ENCODE peak calls at places on chromosomes 1 and 21, in four cellular contexts. K is HCT116, C is omental fat pad, W is endothelial cell. Q is an unnamed sample.

GRCh38 chr21:34593954-34594531 is 20.9 kb downstream of the RCAN1 start:
- DNase-seq in W (no peak), C (no peak), K (no peak), Q (no peak)

GRCh38 chr1:248853668-248854375 is 5.1 kb downstream of the ZNF692 start:
- DNase-seq in C (no peak), W (no peak), K (no peak), Q (no peak)

GRCh38 chr1:201888282-201889033 is at the start of gene SHISA4:
- DNase-seq in C (no peak), W (peak), K (peak), Q (peak)

GRCh38 chr1:159040206-159040605 is 30.5 kb downstream of the IFI16 start:
- DNase-seq in W (no peak), C (no peak), K (no peak), Q (no peak)

GRCh38 chr1:162397039-162397448 is 14.9 kb downstream of the SH2D1B start:
- DNase-seq in W (no peak), C (no peak), K (no peak), Q (no peak)

GRCh38 chr1:11207898-11208611 is 18.9 kb downstream of the ANGPTL7 start:
- DNase-seq in K (no peak), W (no peak), C (no peak), Q (no peak)

GRCh38 chr1:171221665-171222591 is 26.4 kb upstream of the FMO1 start:
- DNase-seq in K (no peak), C (no peak), W (no peak), Q (no peak)

GRCh38 chr1:26771285-26771642 is 16.5 kb upstream of the PIGV start:
- DNase-seq in K (no peak), W (no peak), C (no peak), Q (no peak)

GRCh38 chr1:8281843-8282509 is 35.9 kb upstream of the SLC45A1 start:
- DNase-seq in K (no peak), W (no peak), C (no peak), Q (no peak)

GRCh38 chr1:18319099-18319498 is 161.6 kb upstream of the KLHDC7A start:
- DNase-seq in W (no peak), C (no peak), K (peak), Q (no peak)
- TF ChIP-seq CTCF in W (no peak), C (no peak), K (no peak), Q (no peak)

GRCh38 chr1:109793486-109794318 is 30.0 kb upstream of the EPS8L3 start:
- DNase-seq in W (no peak), C (peak), K (peak), Q (no peak)

GRCh38 chr1:109796484-109797305 is 33.0 kb upstream of the EPS8L3 start:
- DNase-seq in W (no peak), K (no peak), C (peak), Q (no peak)

GRCh38 chr1:109792056-109792831 is 28.5 kb upstream of the EPS8L3 start:
- DNase-seq in W (peak), K (no peak), C (peak), Q (peak)

GRCh38 chr1:109793089-109793485 is 29.4 kb upstream of the EPS8L3 start:
- DNase-seq in W (no peak), K (no peak), C (peak), Q (no peak)

DNA sequence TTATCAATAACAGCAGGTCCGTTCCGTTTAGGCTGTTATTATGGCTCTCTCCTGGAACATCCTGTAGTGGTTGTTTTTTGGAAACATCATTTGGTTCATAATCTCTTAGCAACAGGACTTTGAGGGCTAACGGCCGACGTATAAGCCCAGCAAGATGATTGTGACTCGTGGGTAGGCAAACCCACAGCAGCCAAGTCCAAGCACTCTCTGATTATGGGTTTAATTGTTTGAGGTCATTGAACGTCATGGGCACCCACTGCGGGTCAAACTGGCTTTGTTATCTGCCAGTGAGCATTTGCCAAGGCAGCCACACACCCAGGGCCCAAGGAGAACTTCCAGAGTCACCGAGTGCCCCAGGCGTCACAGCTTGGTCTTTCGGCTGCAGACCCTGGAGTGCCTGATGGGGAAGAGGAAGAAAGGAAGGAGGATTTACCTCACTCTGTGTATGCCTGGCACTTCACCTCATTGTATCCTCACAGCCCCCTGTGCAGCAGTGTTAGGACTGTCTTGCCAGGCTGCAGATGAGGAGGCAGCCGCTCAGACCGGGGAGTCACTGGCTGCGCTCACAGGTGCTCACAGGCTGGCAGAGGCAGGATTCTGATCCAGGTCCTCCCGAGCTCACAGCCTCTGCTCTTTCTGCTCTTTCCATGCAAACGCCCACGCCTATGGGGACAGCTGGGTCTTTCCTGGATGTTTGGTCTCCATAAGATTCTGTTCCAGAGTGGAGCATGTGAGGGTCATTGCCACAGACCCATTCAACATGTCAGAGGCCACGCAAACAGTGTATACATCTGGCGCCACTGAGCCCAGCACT is 30.8 kb upstream of the EPS8L3 start:
- DNase-seq in W (no peak), C (no peak), K (no peak), Q (no peak)
- TF ChIP-seq CTCF in W (no peak), C (no peak), K (no peak), Q (no peak)

DNA sequence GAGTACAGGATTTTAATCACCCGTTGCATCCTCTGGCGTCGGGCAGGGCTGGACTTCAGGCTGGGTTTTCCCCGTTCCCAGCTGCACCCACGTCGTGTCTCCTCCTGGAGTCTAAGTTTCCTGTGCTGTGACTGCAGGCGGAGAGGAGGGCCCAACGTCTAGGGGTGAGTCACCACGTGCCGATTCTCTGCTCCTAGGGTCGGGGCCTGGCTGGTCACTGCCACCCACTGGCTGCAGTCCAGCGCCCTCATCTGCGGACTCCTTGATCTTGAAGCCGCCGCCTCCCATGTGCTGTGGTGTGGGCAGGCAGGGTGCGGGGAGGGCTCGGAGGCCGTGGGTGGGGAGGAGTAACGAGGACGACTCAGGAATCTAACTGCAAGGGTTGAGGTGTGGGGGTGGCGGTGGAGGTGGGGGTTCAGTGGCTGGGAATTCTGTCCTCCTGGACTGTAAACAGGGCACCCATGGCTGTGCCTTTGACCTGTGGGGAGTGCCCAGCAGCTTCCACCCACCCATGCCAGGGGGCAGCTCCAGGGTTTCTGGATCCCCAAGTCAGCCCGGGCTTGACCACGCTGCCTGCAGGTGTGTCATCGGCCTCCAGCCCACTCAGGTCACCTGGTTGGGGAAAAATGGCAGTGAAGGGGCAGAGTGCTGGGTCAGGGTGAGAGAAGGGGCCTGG is 77.8 kb downstream of the ALPL start:
- DNase-seq in K (peak), W (no peak), C (peak), Q (no peak)
- TF ChIP-seq CTCF in K (no peak), W (no peak), C (no peak), Q (no peak)

DNA sequence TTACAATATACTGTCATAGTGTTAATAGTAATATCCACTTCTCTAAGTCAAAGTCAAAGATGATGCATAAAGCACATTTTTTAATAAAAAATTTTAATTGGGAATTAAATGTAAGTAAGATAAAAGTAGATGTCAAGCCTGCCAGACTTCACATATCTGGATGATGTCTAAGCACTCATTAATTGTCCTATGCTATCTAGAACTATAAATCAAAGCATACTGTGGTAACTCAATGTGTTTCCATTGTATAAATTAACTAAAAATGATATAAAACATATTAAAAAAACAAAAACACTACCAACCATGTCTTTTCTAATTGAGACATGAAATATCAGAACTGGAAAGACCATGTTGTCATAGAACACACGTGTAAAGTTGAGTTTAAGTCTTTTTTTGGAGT is 51.2 kb downstream of the ZZZ3 start:
- DNase-seq in W (no peak), K (no peak), C (no peak), Q (no peak)
- TF ChIP-seq CTCF in W (no peak), K (no peak), C (no peak), Q (no peak)

GRCh38 chr1:226109829-226110248 is 47.3 kb downstream of the H3-3A start:
- DNase-seq in K (peak), C (peak), W (peak), Q (peak)

GRCh38 chr1:226110249-226111108 is 48.0 kb downstream of the H3-3A start:
- DNase-seq in W (peak), C (no peak), K (no peak), Q (peak)

GRCh38 chr1:226104671-226105121 is 42.2 kb downstream of the H3-3A start:
- DNase-seq in C (no peak), W (no peak), K (no peak), Q (no peak)

GRCh38 chr1:226108935-226109828 is 46.7 kb downstream of the H3-3A start:
- DNase-seq in W (no peak), C (no peak), K (no peak), Q (no peak)

DNA sequence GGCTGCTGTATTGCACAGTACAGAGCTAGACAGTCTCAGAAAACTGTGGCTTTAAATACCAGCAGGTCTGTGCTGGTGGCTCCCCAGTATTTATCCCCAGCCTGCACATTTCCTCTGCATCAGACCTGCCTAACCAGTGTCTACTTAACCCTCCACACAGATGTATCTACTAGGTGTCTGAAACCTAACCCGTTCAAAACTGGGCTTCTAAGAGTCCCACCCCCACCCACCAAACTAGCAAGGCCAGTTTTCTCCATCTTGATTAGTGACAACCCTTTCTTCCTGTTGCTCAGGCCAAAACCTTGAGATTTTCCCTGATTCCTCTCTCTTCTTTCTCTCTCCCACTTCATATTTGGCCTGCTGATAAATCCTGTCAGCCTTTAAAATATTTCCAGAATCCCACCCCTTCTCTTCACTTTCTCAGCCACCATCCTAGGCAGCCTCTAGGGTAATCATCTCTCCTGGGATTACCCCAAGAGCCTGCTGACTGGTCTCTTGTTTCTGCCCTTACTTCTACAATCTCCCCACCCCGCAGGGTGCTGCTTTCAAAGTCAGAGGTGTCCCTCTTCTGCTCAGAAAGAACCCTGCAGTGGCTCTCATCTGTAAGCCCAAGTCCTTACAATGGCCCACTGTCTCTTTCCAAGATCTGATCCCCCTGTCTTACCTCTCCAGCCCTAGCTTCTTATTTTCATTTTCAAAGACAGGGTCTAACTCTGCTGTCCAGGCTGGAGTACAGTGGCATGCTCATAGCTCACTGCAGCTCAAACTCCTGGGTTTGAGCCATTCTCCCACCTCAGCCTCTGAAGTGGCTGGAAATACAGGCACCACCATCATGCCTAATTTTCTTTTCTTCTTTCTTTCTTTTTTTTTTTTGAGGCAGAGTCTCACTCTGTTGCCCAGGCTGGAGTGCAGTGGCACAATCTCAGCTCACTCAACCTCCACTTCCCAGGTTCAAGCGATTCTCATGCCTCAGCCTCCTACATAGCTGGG is 45.2 kb downstream of the H3-3A start:
- DNase-seq in W (no peak), K (no peak), C (no peak), Q (no peak)
- TF ChIP-seq CTCF in W (no peak), K (no peak), C (no peak), Q (no peak)

Q was measured in neural crest cell.